ENCODE peak calls at places on chromosomes 2 and 18, in five cellular contexts. One of them, this sample, is unnamed.

GRCh38 chr2:136230471-136230870 is 112.5 kb upstream of the CXCR4 start:
- DNase-seq in kidney: no peak
- DNase-seq in choroid plexus epithelial cell: no peak
- DNase-seq in WTC11: no peak
- DNase-seq in CD4-positive, alpha-beta T cell: no peak
- DNase-seq in this sample: no peak

GRCh38 chr2:109458512-109458911 is 155.3 kb downstream of the SEPTIN10 start:
- DNase-seq in CD4-positive, alpha-beta T cell: no peak
- DNase-seq in WTC11: no peak
- DNase-seq in choroid plexus epithelial cell: no peak
- DNase-seq in kidney: no peak
- DNase-seq in this sample: no peak

GRCh38 chr2:172674034-172674967 is 61.3 kb upstream of the RAPGEF4 start:
- DNase-seq in kidney: peak
- DNase-seq in WTC11: peak
- DNase-seq in CD4-positive, alpha-beta T cell: peak
- DNase-seq in choroid plexus epithelial cell: peak
- DNase-seq in this sample: peak

GRCh38 chr2:239465017-239466001 is 64.5 kb upstream of the HDAC4 start:
- DNase-seq in WTC11: no peak
- DNase-seq in choroid plexus epithelial cell: no peak
- DNase-seq in CD4-positive, alpha-beta T cell: no peak
- DNase-seq in kidney: peak
- DNase-seq in this sample: peak

GRCh38 chr2:112157472-112157871 is 19.3 kb downstream of the FBLN7 start:
- DNase-seq in WTC11: no peak
- DNase-seq in choroid plexus epithelial cell: no peak
- DNase-seq in kidney: no peak
- DNase-seq in CD4-positive, alpha-beta T cell: no peak
- DNase-seq in this sample: no peak

GRCh38 chr2:121266543-121267106 is 18.4 kb downstream of the TFCP2L1 start:
- DNase-seq in choroid plexus epithelial cell: no peak
- DNase-seq in WTC11: no peak
- DNase-seq in CD4-positive, alpha-beta T cell: no peak
- DNase-seq in kidney: no peak
- DNase-seq in this sample: no peak

GRCh38 chr18:13611616-13612110 is 114.7 kb downstream of the FAM210A start:
- DNase-seq in kidney: peak
- DNase-seq in CD4-positive, alpha-beta T cell: no peak
- DNase-seq in WTC11: no peak
- DNase-seq in choroid plexus epithelial cell: peak
- DNase-seq in this sample: no peak

GRCh38 chr2:68135448-68136320 is 22.0 kb upstream of the PNO1 start:
- DNase-seq in WTC11: no peak
- DNase-seq in CD4-positive, alpha-beta T cell: no peak
- DNase-seq in choroid plexus epithelial cell: no peak
- DNase-seq in kidney: no peak
- DNase-seq in this sample: no peak

GRCh38 chr2:12536926-12537325 is 179.8 kb upstream of the TRIB2 start:
- DNase-seq in choroid plexus epithelial cell: no peak
- DNase-seq in WTC11: no peak
- DNase-seq in kidney: no peak
- DNase-seq in CD4-positive, alpha-beta T cell: no peak
- DNase-seq in this sample: no peak

GRCh38 chr2:37894601-37895000 is 30.5 kb upstream of the RMDN2 start:
- DNase-seq in WTC11: no peak
- DNase-seq in kidney: no peak
- DNase-seq in CD4-positive, alpha-beta T cell: no peak
- DNase-seq in choroid plexus epithelial cell: no peak
- DNase-seq in this sample: peak

GRCh38 chr2:209147981-209148380 is 275.9 kb upstream of the MAP2 start:
- DNase-seq in choroid plexus epithelial cell: no peak
- DNase-seq in WTC11: no peak
- DNase-seq in kidney: no peak
- DNase-seq in CD4-positive, alpha-beta T cell: no peak
- DNase-seq in this sample: no peak

GRCh38 chr2:109437325-109438090 is 176.3 kb downstream of the SEPTIN10 start:
- DNase-seq in choroid plexus epithelial cell: no peak
- DNase-seq in WTC11: no peak
- DNase-seq in kidney: no peak
- DNase-seq in CD4-positive, alpha-beta T cell: no peak
- DNase-seq in this sample: peak

GRCh38 chr2:55097462-55098410 is 47.5 kb upstream of the RTN4 start:
- DNase-seq in kidney: no peak
- DNase-seq in WTC11: no peak
- DNase-seq in CD4-positive, alpha-beta T cell: no peak
- DNase-seq in choroid plexus epithelial cell: peak
- DNase-seq in this sample: no peak

GRCh38 chr18:46366211-46366610 is 262.0 kb downstream of the HAUS1 start:
- DNase-seq in CD4-positive, alpha-beta T cell: no peak
- DNase-seq in choroid plexus epithelial cell: no peak
- DNase-seq in kidney: peak
- DNase-seq in WTC11: no peak
- DNase-seq in this sample: no peak

GRCh38 chr18:8484951-8485350 is 124.3 kb upstream of the RAB12 start:
- DNase-seq in kidney: no peak
- DNase-seq in CD4-positive, alpha-beta T cell: no peak
- DNase-seq in WTC11: no peak
- DNase-seq in choroid plexus epithelial cell: no peak
- DNase-seq in this sample: no peak

GRCh38 chr2:20452551-20452950 is 5.7 kb downstream of the RHOB start:
- DNase-seq in WTC11: no peak
- DNase-seq in choroid plexus epithelial cell: peak
- DNase-seq in CD4-positive, alpha-beta T cell: no peak
- DNase-seq in kidney: no peak
- DNase-seq in this sample: no peak

GRCh38 chr2:29841386-29842004 is 79.9 kb downstream of the ALK start:
- DNase-seq in WTC11: peak
- DNase-seq in CD4-positive, alpha-beta T cell: no peak
- DNase-seq in choroid plexus epithelial cell: peak
- DNase-seq in kidney: no peak
- DNase-seq in this sample: no peak

GRCh38 chr2:228545041-228545440 is 363.6 kb upstream of the SPHKAP start:
- DNase-seq in CD4-positive, alpha-beta T cell: no peak
- DNase-seq in WTC11: no peak
- DNase-seq in choroid plexus epithelial cell: peak
- DNase-seq in kidney: no peak
- DNase-seq in this sample: no peak

GRCh38 chr2:43846140-43846793 is 7.5 kb downstream of the ABCG8 start:
- DNase-seq in choroid plexus epithelial cell: no peak
- DNase-seq in kidney: no peak
- DNase-seq in CD4-positive, alpha-beta T cell: no peak
- DNase-seq in WTC11: no peak
- DNase-seq in this sample: no peak

GRCh38 chr2:168708099-168708498 is 94.3 kb upstream of the NOSTRIN start:
- DNase-seq in CD4-positive, alpha-beta T cell: no peak
- DNase-seq in WTC11: no peak
- DNase-seq in kidney: no peak
- DNase-seq in choroid plexus epithelial cell: no peak
- DNase-seq in this sample: no peak

GRCh38 chr2:168703926-168704325 is 98.5 kb upstream of the NOSTRIN start:
- DNase-seq in WTC11: no peak
- DNase-seq in CD4-positive, alpha-beta T cell: no peak
- DNase-seq in choroid plexus epithelial cell: no peak
- DNase-seq in kidney: no peak
- DNase-seq in this sample: no peak

GRCh38 chr2:168702579-168702978 is 99.9 kb upstream of the NOSTRIN start:
- DNase-seq in WTC11: no peak
- DNase-seq in choroid plexus epithelial cell: no peak
- DNase-seq in kidney: no peak
- DNase-seq in CD4-positive, alpha-beta T cell: no peak
- DNase-seq in this sample: no peak

GRCh38 chr2:168706806-168707205 is 95.6 kb upstream of the NOSTRIN start:
- DNase-seq in WTC11: no peak
- DNase-seq in choroid plexus epithelial cell: no peak
- DNase-seq in CD4-positive, alpha-beta T cell: no peak
- DNase-seq in kidney: no peak
- DNase-seq in this sample: no peak

GRCh38 chr2:168705534-168706470 is 96.6 kb upstream of the NOSTRIN start:
- DNase-seq in CD4-positive, alpha-beta T cell: no peak
- DNase-seq in kidney: no peak
- DNase-seq in choroid plexus epithelial cell: peak
- DNase-seq in WTC11: no peak
- DNase-seq in this sample: no peak
- TF ChIP-seq CTCF in CD4-positive, alpha-beta T cell: no peak
- TF ChIP-seq CTCF in kidney: peak
- TF ChIP-seq CTCF in choroid plexus epithelial cell: peak
- TF ChIP-seq CTCF in WTC11: no peak
- TF ChIP-seq CTCF in this sample: peak

GRCh38 chr2:221635949-221636348 is 63.8 kb upstream of the EPHA4 start:
- DNase-seq in WTC11: no peak
- DNase-seq in kidney: no peak
- DNase-seq in CD4-positive, alpha-beta T cell: no peak
- DNase-seq in choroid plexus epithelial cell: no peak
- DNase-seq in this sample: peak
- TF ChIP-seq CTCF in WTC11: no peak
- TF ChIP-seq CTCF in kidney: peak
- TF ChIP-seq CTCF in CD4-positive, alpha-beta T cell: no peak
- TF ChIP-seq CTCF in choroid plexus epithelial cell: no peak
- TF ChIP-seq CTCF in this sample: no peak

DNA sequence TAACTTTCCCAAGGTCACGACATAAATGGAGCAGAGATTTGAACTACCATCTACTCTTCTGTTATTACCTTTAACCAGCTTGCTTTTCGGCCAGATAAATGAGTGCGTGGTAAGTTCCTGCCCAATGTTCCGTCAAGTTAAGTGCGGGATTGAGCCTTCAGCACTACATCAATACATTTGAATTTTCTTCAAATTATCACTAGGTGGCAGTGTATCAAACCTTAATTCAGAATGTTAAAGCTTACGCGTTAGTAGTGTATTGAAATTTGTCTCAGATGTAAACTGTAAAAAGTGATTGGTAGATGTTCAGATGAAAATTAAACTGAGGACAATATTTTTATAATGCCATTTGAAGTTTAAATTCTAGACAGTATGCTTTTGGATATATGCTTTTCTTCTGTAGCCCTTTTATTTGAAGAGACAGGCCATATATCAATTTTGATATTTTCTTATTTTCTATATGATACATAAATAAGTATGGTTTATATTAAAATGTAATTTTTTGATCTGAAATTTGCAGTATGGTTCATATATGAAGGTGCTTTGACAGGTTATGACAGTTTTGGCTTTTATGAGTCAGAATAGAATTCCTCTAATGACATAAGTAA is 681.3 kb downstream of the ADCYAP1 start:
- DNase-seq in WTC11: no peak
- DNase-seq in kidney: no peak
- DNase-seq in choroid plexus epithelial cell: peak
- DNase-seq in CD4-positive, alpha-beta T cell: no peak
- DNase-seq in this sample: peak
- TF ChIP-seq CTCF in WTC11: no peak
- TF ChIP-seq CTCF in kidney: peak
- TF ChIP-seq CTCF in choroid plexus epithelial cell: peak
- TF ChIP-seq CTCF in CD4-positive, alpha-beta T cell: peak
- TF ChIP-seq CTCF in this sample: peak

GRCh38 chr2:234179031-234179363 is 128.5 kb downstream of the SPP2 start:
- DNase-seq in WTC11: no peak
- DNase-seq in choroid plexus epithelial cell: no peak
- DNase-seq in kidney: no peak
- DNase-seq in CD4-positive, alpha-beta T cell: no peak
- DNase-seq in this sample: no peak

GRCh38 chr2:234181128-234181527 is 130.6 kb downstream of the SPP2 start:
- DNase-seq in WTC11: no peak
- DNase-seq in CD4-positive, alpha-beta T cell: no peak
- DNase-seq in choroid plexus epithelial cell: no peak
- DNase-seq in kidney: no peak
- DNase-seq in this sample: no peak

GRCh38 chr2:234175649-234176048 is 125.1 kb downstream of the SPP2 start:
- DNase-seq in choroid plexus epithelial cell: no peak
- DNase-seq in WTC11: no peak
- DNase-seq in CD4-positive, alpha-beta T cell: no peak
- DNase-seq in kidney: no peak
- DNase-seq in this sample: no peak

GRCh38 chr2:234178309-234179030 is 128.0 kb downstream of the SPP2 start:
- DNase-seq in kidney: no peak
- DNase-seq in WTC11: no peak
- DNase-seq in choroid plexus epithelial cell: peak
- DNase-seq in CD4-positive, alpha-beta T cell: no peak
- DNase-seq in this sample: peak
- TF ChIP-seq CTCF in kidney: no peak
- TF ChIP-seq CTCF in WTC11: no peak
- TF ChIP-seq CTCF in choroid plexus epithelial cell: no peak
- TF ChIP-seq CTCF in CD4-positive, alpha-beta T cell: no peak
- TF ChIP-seq CTCF in this sample: no peak

GRCh38 chr2:227477291-227477690 is 5.3 kb downstream of the AGFG1 start:
- DNase-seq in CD4-positive, alpha-beta T cell: no peak
- DNase-seq in WTC11: no peak
- DNase-seq in kidney: no peak
- DNase-seq in choroid plexus epithelial cell: peak
- DNase-seq in this sample: no peak

GRCh38 chr2:227482638-227483340 is 10.8 kb downstream of the AGFG1 start:
- DNase-seq in kidney: no peak
- DNase-seq in WTC11: no peak
- DNase-seq in CD4-positive, alpha-beta T cell: no peak
- DNase-seq in choroid plexus epithelial cell: no peak
- DNase-seq in this sample: peak

GRCh38 chr2:227485429-227485828 is 13.5 kb downstream of the AGFG1 start:
- DNase-seq in CD4-positive, alpha-beta T cell: no peak
- DNase-seq in WTC11: no peak
- DNase-seq in choroid plexus epithelial cell: no peak
- DNase-seq in kidney: no peak
- DNase-seq in this sample: no peak

GRCh38 chr2:227480528-227480927 is 8.6 kb downstream of the AGFG1 start:
- DNase-seq in kidney: no peak
- DNase-seq in choroid plexus epithelial cell: peak
- DNase-seq in WTC11: no peak
- DNase-seq in CD4-positive, alpha-beta T cell: no peak
- DNase-seq in this sample: no peak

DNA sequence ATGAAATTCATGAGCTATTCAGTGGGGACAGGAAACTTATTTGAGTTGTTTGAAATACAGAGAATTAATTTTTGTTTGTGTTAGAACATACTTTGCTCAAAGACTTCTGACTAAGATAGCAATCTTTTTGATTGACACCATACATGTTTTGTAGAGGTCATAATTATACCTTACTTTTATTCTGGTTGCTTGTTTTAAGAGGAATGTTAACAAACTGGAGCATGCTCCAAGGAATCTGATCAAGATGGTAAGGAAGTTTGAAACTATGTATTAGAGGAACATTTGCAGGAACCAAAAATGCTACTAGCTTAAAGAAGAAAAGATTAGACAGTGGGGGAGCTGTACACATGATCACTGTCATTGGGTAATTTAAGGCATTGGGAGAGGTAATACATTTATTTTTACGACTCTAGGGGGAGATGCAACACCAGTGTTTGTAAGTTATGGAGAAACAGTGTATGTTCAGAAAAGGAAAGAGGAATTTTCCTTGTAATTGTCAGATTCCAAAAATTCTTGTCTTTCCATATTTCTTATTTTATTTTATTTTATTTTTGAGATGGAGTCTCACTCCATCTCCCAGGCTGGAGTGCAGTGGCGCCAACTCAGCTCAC is 8.0 kb downstream of the AGFG1 start:
- DNase-seq in choroid plexus epithelial cell: peak
- DNase-seq in kidney: no peak
- DNase-seq in CD4-positive, alpha-beta T cell: no peak
- DNase-seq in WTC11: no peak
- DNase-seq in this sample: no peak
- TF ChIP-seq CTCF in choroid plexus epithelial cell: peak
- TF ChIP-seq CTCF in kidney: peak
- TF ChIP-seq CTCF in CD4-positive, alpha-beta T cell: peak
- TF ChIP-seq CTCF in WTC11: no peak
- TF ChIP-seq CTCF in this sample: peak